ENCODE peak calls at places on chromosomes 6 and 20, in nine cellular contexts. One of them, this sample, is unnamed.

GRCh38 chr20:63783970-63784369 is 44.4 kb downstream of the SLC2A4RG start:
- DNase-seq in ovary: no peak
- DNase-seq in A549: no peak
- DNase-seq in sigmoid colon: no peak
- DNase-seq in H1: no peak
- DNase-seq in upper lobe of left lung: no peak
- DNase-seq in tibial nerve: no peak
- DNase-seq in HepG2: no peak
- DNase-seq in K562: no peak
- DNase-seq in this sample: no peak

GRCh38 chr6:139570166-139570565 is 195.7 kb upstream of the CITED2 start:
- DNase-seq in H1: no peak
- DNase-seq in A549: no peak
- DNase-seq in upper lobe of left lung: no peak
- DNase-seq in tibial nerve: no peak
- DNase-seq in sigmoid colon: no peak
- DNase-seq in HepG2: no peak
- DNase-seq in K562: no peak
- DNase-seq in ovary: no peak
- DNase-seq in this sample: no peak

GRCh38 chr6:23349521-23350147 is 776.4 kb upstream of the NRSN1 start:
- DNase-seq in sigmoid colon: no peak
- DNase-seq in K562: no peak
- DNase-seq in ovary: no peak
- DNase-seq in HepG2: no peak
- DNase-seq in H1: no peak
- DNase-seq in tibial nerve: no peak
- DNase-seq in upper lobe of left lung: no peak
- DNase-seq in A549: peak; percentile 35
- DNase-seq in this sample: no peak

GRCh38 chr6:139126255-139126654 is 8.6 kb upstream of the HECA start:
- DNase-seq in sigmoid colon: no peak
- DNase-seq in A549: no peak
- DNase-seq in H1: no peak
- DNase-seq in upper lobe of left lung: no peak
- DNase-seq in HepG2: no peak
- DNase-seq in tibial nerve: no peak
- DNase-seq in K562: no peak
- DNase-seq in ovary: no peak
- DNase-seq in this sample: no peak

GRCh38 chr6:109869398-109870165 is 108.5 kb upstream of the GPR6 start:
- DNase-seq in tibial nerve: no peak
- DNase-seq in sigmoid colon: peak; percentile 64
- DNase-seq in A549: no peak
- DNase-seq in HepG2: no peak
- DNase-seq in K562: no peak
- DNase-seq in upper lobe of left lung: no peak
- DNase-seq in ovary: peak; percentile 76
- DNase-seq in H1: no peak
- DNase-seq in this sample: no peak

GRCh38 chr6:141752677-141753076 is 380.0 kb upstream of the GJE1 start:
- DNase-seq in upper lobe of left lung: no peak
- DNase-seq in tibial nerve: no peak
- DNase-seq in HepG2: no peak
- DNase-seq in ovary: no peak
- DNase-seq in sigmoid colon: no peak
- DNase-seq in H1: no peak
- DNase-seq in K562: no peak
- DNase-seq in A549: no peak
- DNase-seq in this sample: no peak

GRCh38 chr6:167706313-167707109 is 120.2 kb upstream of the AFDN start:
- DNase-seq in sigmoid colon: no peak
- DNase-seq in K562: peak; percentile 29
- DNase-seq in upper lobe of left lung: peak; percentile 49
- DNase-seq in tibial nerve: no peak
- DNase-seq in H1: no peak
- DNase-seq in ovary: no peak
- DNase-seq in A549: no peak
- DNase-seq in HepG2: no peak
- DNase-seq in this sample: no peak

GRCh38 chr6:37160922-37161778 is 8.8 kb upstream of the PIM1 start:
- DNase-seq in A549: no peak
- DNase-seq in ovary: no peak
- DNase-seq in K562: no peak
- DNase-seq in upper lobe of left lung: no peak
- DNase-seq in H1: no peak
- DNase-seq in tibial nerve: no peak
- DNase-seq in HepG2: no peak
- DNase-seq in sigmoid colon: no peak
- DNase-seq in this sample: no peak

GRCh38 chr20:33811763-33812672 is 870 bp downstream of the CHMP4B start:
- DNase-seq in A549: peak; percentile 77
- DNase-seq in K562: peak; percentile 70
- DNase-seq in tibial nerve: peak; percentile 42
- DNase-seq in HepG2: peak; percentile 66
- DNase-seq in H1: no peak
- DNase-seq in upper lobe of left lung: no peak
- DNase-seq in ovary: peak; percentile 81
- DNase-seq in sigmoid colon: peak; percentile 88
- DNase-seq in this sample: peak; percentile 67
- TF ChIP-seq EP300 in A549: no peak
- TF ChIP-seq EP300 in K562: no peak
- TF ChIP-seq EP300 in tibial nerve: peak; percentile 69
- TF ChIP-seq EP300 in HepG2: no peak
- TF ChIP-seq EP300 in H1: no peak
- TF ChIP-seq EP300 in upper lobe of left lung: no peak
- TF ChIP-seq EP300 in ovary: no peak
- TF ChIP-seq EP300 in sigmoid colon: no peak
- TF ChIP-seq EP300 in this sample: no peak

DNA sequence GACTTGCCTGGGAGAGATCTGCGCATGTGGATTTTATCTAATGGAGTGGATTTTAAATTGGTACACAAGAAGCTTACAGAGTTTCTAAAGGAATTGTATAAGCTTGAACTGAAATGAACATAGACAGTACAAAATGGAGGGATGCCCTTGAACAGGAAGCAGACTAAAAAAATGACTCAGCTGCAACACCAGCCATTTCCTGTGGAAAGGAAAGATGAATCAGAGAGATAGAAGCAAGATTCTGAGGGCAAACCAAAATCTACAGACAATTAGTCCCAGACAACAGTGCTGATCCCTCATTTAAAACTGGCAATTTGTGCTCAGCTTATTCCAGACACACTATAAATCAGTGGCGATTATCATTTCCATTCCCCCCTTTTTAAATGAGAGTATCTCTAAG is 114.6 kb upstream of the TCF21 start:
- DNase-seq in A549: no peak
- DNase-seq in K562: no peak
- DNase-seq in HepG2: no peak
- DNase-seq in ovary: no peak
- DNase-seq in upper lobe of left lung: no peak
- DNase-seq in tibial nerve: no peak
- DNase-seq in sigmoid colon: no peak
- DNase-seq in H1: no peak
- DNase-seq in this sample: no peak
- TF ChIP-seq EP300 in A549: no peak
- TF ChIP-seq EP300 in K562: no peak
- TF ChIP-seq EP300 in HepG2: no peak
- TF ChIP-seq EP300 in ovary: no peak
- TF ChIP-seq EP300 in upper lobe of left lung: no peak
- TF ChIP-seq EP300 in tibial nerve: no peak
- TF ChIP-seq EP300 in sigmoid colon: no peak
- TF ChIP-seq EP300 in H1: no peak
- TF ChIP-seq EP300 in this sample: no peak

GRCh38 chr20:35257175-35257909 is 20.6 kb downstream of the MMP24OS start:
- DNase-seq in K562: no peak
- DNase-seq in H1: no peak
- DNase-seq in A549: no peak
- DNase-seq in sigmoid colon: no peak
- DNase-seq in tibial nerve: no peak
- DNase-seq in ovary: no peak
- DNase-seq in upper lobe of left lung: no peak
- DNase-seq in HepG2: no peak
- DNase-seq in this sample: no peak
- TF ChIP-seq EP300 in K562: no peak
- TF ChIP-seq EP300 in H1: no peak
- TF ChIP-seq EP300 in A549: peak; percentile 63
- TF ChIP-seq EP300 in sigmoid colon: no peak
- TF ChIP-seq EP300 in tibial nerve: no peak
- TF ChIP-seq EP300 in ovary: no peak
- TF ChIP-seq EP300 in upper lobe of left lung: no peak
- TF ChIP-seq EP300 in HepG2: no peak
- TF ChIP-seq EP300 in this sample: no peak

GRCh38 chr20:56391596-56392281 is at the start of gene AURKA:
- DNase-seq in ovary: no peak
- DNase-seq in tibial nerve: no peak
- DNase-seq in A549: no peak
- DNase-seq in K562: no peak
- DNase-seq in sigmoid colon: no peak
- DNase-seq in upper lobe of left lung: no peak
- DNase-seq in H1: no peak
- DNase-seq in HepG2: peak; percentile 24
- DNase-seq in this sample: no peak
- TF ChIP-seq EP300 in ovary: no peak
- TF ChIP-seq EP300 in tibial nerve: no peak
- TF ChIP-seq EP300 in A549: no peak
- TF ChIP-seq EP300 in K562: no peak
- TF ChIP-seq EP300 in sigmoid colon: no peak
- TF ChIP-seq EP300 in upper lobe of left lung: no peak
- TF ChIP-seq EP300 in H1: no peak
- TF ChIP-seq EP300 in HepG2: no peak
- TF ChIP-seq EP300 in this sample: no peak

GRCh38 chr6:121823437-121823851 is 388.0 kb downstream of the GJA1 start:
- DNase-seq in upper lobe of left lung: no peak
- DNase-seq in H1: peak; percentile 21
- DNase-seq in tibial nerve: no peak
- DNase-seq in A549: no peak
- DNase-seq in HepG2: no peak
- DNase-seq in K562: no peak
- DNase-seq in ovary: no peak
- DNase-seq in sigmoid colon: no peak
- DNase-seq in this sample: no peak

GRCh38 chr6:121830759-121831158 is 395.3 kb downstream of the GJA1 start:
- DNase-seq in sigmoid colon: no peak
- DNase-seq in upper lobe of left lung: no peak
- DNase-seq in HepG2: no peak
- DNase-seq in tibial nerve: no peak
- DNase-seq in H1: no peak
- DNase-seq in ovary: no peak
- DNase-seq in A549: no peak
- DNase-seq in K562: no peak
- DNase-seq in this sample: no peak

GRCh38 chr6:121826156-121826810 is 390.8 kb downstream of the GJA1 start:
- DNase-seq in sigmoid colon: no peak
- DNase-seq in H1: no peak
- DNase-seq in tibial nerve: no peak
- DNase-seq in A549: peak; percentile 35
- DNase-seq in K562: no peak
- DNase-seq in ovary: no peak
- DNase-seq in upper lobe of left lung: no peak
- DNase-seq in HepG2: no peak
- DNase-seq in this sample: no peak

DNA sequence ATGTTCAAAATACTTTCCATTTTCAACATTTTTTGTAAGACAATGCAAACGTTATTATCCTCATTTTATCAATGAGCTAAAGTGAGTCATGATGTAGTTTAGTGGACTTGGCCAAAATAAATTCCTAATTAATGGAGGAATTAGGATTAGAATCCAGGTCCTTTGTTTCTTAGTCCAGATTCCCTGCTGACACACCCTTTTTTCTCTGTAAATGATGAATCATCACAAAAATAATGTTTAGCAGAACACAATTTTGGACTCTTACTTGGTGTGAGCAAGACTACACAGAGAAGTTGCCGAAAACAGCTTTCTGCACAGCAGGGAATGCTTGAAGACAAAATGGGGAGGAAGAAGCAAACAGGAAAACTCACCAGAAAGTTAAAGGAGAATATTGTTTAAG is 393.1 kb downstream of the GJA1 start:
- DNase-seq in HepG2: no peak
- DNase-seq in H1: no peak
- DNase-seq in upper lobe of left lung: no peak
- DNase-seq in A549: no peak
- DNase-seq in sigmoid colon: no peak
- DNase-seq in ovary: no peak
- DNase-seq in tibial nerve: no peak
- DNase-seq in K562: no peak
- DNase-seq in this sample: no peak
- TF ChIP-seq EP300 in HepG2: no peak
- TF ChIP-seq EP300 in H1: no peak
- TF ChIP-seq EP300 in upper lobe of left lung: no peak
- TF ChIP-seq EP300 in A549: no peak
- TF ChIP-seq EP300 in sigmoid colon: no peak
- TF ChIP-seq EP300 in ovary: no peak
- TF ChIP-seq EP300 in tibial nerve: no peak
- TF ChIP-seq EP300 in K562: no peak
- TF ChIP-seq EP300 in this sample: no peak

DNA sequence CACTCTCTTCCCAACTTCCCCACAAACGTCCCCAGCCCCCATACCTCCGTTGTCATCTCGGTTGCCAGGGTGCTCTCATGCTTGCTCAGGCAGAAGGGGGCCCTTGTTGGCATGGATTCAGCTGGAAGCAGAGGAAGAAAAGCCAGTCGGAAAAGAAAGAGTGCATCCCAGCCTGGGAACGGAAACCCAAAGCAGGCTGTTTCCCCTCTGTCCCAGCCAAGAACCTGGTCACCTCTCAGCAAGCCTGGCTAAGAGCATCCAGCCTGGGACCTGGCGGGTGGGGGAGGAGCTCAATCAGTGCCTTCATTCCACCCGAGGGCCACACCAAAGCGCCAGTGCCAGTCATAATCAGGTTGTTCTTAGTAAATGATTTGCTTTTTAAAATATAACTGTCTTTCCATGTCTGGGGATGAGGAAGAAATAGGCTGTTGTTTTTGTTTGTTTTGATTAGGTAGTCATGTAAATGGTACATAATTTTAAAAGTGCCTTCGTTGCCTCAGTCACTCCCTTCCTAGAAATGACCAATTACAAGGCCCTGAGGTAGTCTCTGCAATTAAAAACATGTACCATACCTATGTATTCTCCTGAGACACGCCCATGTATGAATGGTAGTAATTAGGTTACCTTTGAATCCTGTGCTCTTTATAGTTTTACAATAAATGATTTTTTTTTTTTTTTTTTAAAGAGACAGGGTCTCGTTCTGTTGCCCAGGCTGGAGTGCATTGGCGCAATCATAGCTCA is 21.1 kb downstream of the CHMP4B start:
- DNase-seq in tibial nerve: no peak
- DNase-seq in K562: no peak
- DNase-seq in ovary: peak; percentile 24
- DNase-seq in upper lobe of left lung: no peak
- DNase-seq in A549: no peak
- DNase-seq in H1: no peak
- DNase-seq in sigmoid colon: no peak
- DNase-seq in HepG2: no peak
- DNase-seq in this sample: peak; percentile 88
- TF ChIP-seq EP300 in tibial nerve: no peak
- TF ChIP-seq EP300 in K562: no peak
- TF ChIP-seq EP300 in ovary: no peak
- TF ChIP-seq EP300 in upper lobe of left lung: no peak
- TF ChIP-seq EP300 in A549: no peak
- TF ChIP-seq EP300 in H1: no peak
- TF ChIP-seq EP300 in sigmoid colon: no peak
- TF ChIP-seq EP300 in HepG2: no peak
- TF ChIP-seq EP300 in this sample: peak; percentile 9

GRCh38 chr6:123777554-123777953 is 26.1 kb upstream of the NKAIN2 start:
- DNase-seq in HepG2: no peak
- DNase-seq in A549: no peak
- DNase-seq in sigmoid colon: no peak
- DNase-seq in ovary: no peak
- DNase-seq in H1: no peak
- DNase-seq in tibial nerve: no peak
- DNase-seq in K562: no peak
- DNase-seq in upper lobe of left lung: no peak
- DNase-seq in this sample: no peak
- TF ChIP-seq EP300 in HepG2: no peak
- TF ChIP-seq EP300 in A549: no peak
- TF ChIP-seq EP300 in sigmoid colon: no peak
- TF ChIP-seq EP300 in ovary: no peak
- TF ChIP-seq EP300 in H1: no peak
- TF ChIP-seq EP300 in tibial nerve: no peak
- TF ChIP-seq EP300 in K562: no peak
- TF ChIP-seq EP300 in upper lobe of left lung: no peak
- TF ChIP-seq EP300 in this sample: no peak